ENCODE peak calls at places on chromosomes 2 and 18, in four cellular contexts. E is Daoy, O is posterior cingulate gyrus, S is LNCaP clone FGC. F is an unnamed sample.

GRCh38 chr2:68565273-68565672 is 78.1 kb upstream of the PROKR1 start:
- DNase-seq in E (no peak), O (no peak), S (no peak), F (no peak)

GRCh38 chr2:121999273-121999672 is 243.8 kb downstream of the TSN start:
- DNase-seq in E (peak), O (no peak), S (peak), F (peak)

GRCh38 chr2:184524551-184525382 is 73.6 kb upstream of the ZNF804A start:
- DNase-seq in E (no peak), O (no peak), S (no peak), F (no peak)

GRCh38 chr2:10830203-10830602 is 17.6 kb upstream of the PDIA6 start:
- DNase-seq in E (no peak), O (no peak), S (no peak), F (no peak)

GRCh38 chr2:19752500-19752899 is 149.3 kb downstream of the TTC32 start:
- DNase-seq in E (no peak), O (no peak), S (no peak), F (no peak)

GRCh38 chr2:236816197-236817170 is 246.9 kb downstream of the ACKR3 start:
- DNase-seq in E (no peak), O (no peak), S (no peak), F (no peak)

GRCh38 chr2:149329470-149330126 is 789 bp upstream of the LYPD6 start:
- DNase-seq in E (peak), O (peak), S (peak), F (peak)

GRCh38 chr2:72778410-72778809 is 47.4 kb downstream of the EXOC6B start:
- DNase-seq in E (no peak), O (no peak), S (no peak), F (no peak)

GRCh38 chr2:48448274-48449061 is 81.5 kb upstream of the STON1 start:
- DNase-seq in E (no peak), O (no peak), S (no peak), F (peak)

GRCh38 chr2:140122001-140122400 is 1341.8 kb upstream of the NXPH2 start:
- DNase-seq in E (no peak), O (no peak), S (no peak), F (no peak)

GRCh38 chr2:200377774-200378336 is 71.4 kb downstream of the SPATS2L start:
- DNase-seq in E (peak), O (no peak), S (no peak), F (no peak)

GRCh38 chr18:33781429-33781828 is 203.4 kb downstream of the ASXL3 start:
- DNase-seq in E (no peak), O (no peak), S (peak), F (peak)

GRCh38 chr2:121089005-121089510 is 195.9 kb downstream of the TFCP2L1 start:
- DNase-seq in E (no peak), O (no peak), S (no peak), F (no peak)

GRCh38 chr2:231204581-231204980 is 6.2 kb downstream of the ARMC9 start:
- DNase-seq in E (no peak), O (no peak), S (no peak), F (no peak)

GRCh38 chr2:188892632-188893031 is 81.5 kb upstream of the COL3A1 start:
- DNase-seq in E (no peak), O (no peak), S (no peak), F (no peak)

GRCh38 chr2:124039032-124039431 is 13.9 kb downstream of the CNTNAP5 start:
- DNase-seq in E (no peak), O (no peak), S (no peak), F (no peak)

GRCh38 chr2:221518201-221518936 is 53.7 kb downstream of the EPHA4 start:
- DNase-seq in E (peak), O (no peak), S (no peak), F (peak)

GRCh38 chr2:134549104-134549503 is 169.7 kb downstream of the TMEM163 start:
- DNase-seq in E (no peak), O (no peak), S (no peak), F (no peak)

GRCh38 chr2:125227843-125228392 is 1202.8 kb downstream of the CNTNAP5 start:
- DNase-seq in E (no peak), O (no peak), S (no peak), F (no peak)

GRCh38 chr2:85584354-85584856 is at the start of gene VAMP5:
- DNase-seq in E (no peak), O (no peak), S (no peak), F (no peak)

GRCh38 chr2:241659150-241659739 is 21.8 kb downstream of the ATG4B start:
- DNase-seq in E (peak), O (peak), S (peak), F (peak)

GRCh38 chr2:197057946-197058345 is 131.4 kb upstream of the PGAP1 start:
- DNase-seq in E (no peak), O (no peak), S (no peak), F (no peak)

GRCh38 chr2:168698959-168699358 is 103.5 kb upstream of the NOSTRIN start:
- DNase-seq in E (no peak), O (no peak), S (no peak), F (peak)

GRCh38 chr2:24576617-24577016 is 85.6 kb downstream of the NCOA1 start:
- DNase-seq in E (no peak), O (no peak), S (no peak), F (no peak)

GRCh38 chr2:96954490-96954846 is 31.9 kb downstream of the FAM178B start:
- DNase-seq in E (no peak), O (no peak), S (no peak), F (peak)

GRCh38 chr2:26566081-26566375 is 75.1 kb downstream of the CIB4 start:
- DNase-seq in E (no peak), O (no peak), S (no peak), F (no peak)

GRCh38 chr18:31648966-31649429 is 35.4 kb downstream of the B4GALT6 start:
- DNase-seq in E (peak), O (no peak), S (no peak), F (peak)

GRCh38 chr2:152627010-152627957 is 90.0 kb downstream of the PRPF40A start:
- DNase-seq in E (peak), O (no peak), S (no peak), F (no peak)

GRCh38 chr2:178899664-178900063 is 92.4 kb upstream of the TTN start:
- DNase-seq in E (no peak), O (no peak), S (no peak), F (no peak)

GRCh38 chr2:18149660-18150246 is 271.3 kb downstream of the KCNS3 start:
- DNase-seq in E (no peak), O (no peak), S (peak), F (peak)

GRCh38 chr18:30132959-30133358 is 909.6 kb downstream of the DSC3 start:
- DNase-seq in E (no peak), O (no peak), S (no peak), F (no peak)

GRCh38 chr2:189542145-189542882 is 38.3 kb downstream of the SLC40A1 start:
- DNase-seq in E (no peak), O (no peak), S (peak), F (no peak)

GRCh38 chr2:55120634-55121359 is 70.5 kb upstream of the RTN4 start:
- DNase-seq in E (no peak), O (peak), S (no peak), F (peak)

GRCh38 chr2:172640389-172640788 is 84.5 kb downstream of the PDK1 start:
- DNase-seq in E (peak), O (no peak), S (peak), F (peak)

GRCh38 chr2:239161711-239162140 is 239.1 kb downstream of the HDAC4 start:
- DNase-seq in E (no peak), O (no peak), S (no peak), F (no peak)

F was measured in NCI-H69.